ENCODE peak calls at places on chromosomes 3 and 15, in five cellular contexts. L, T, B, M and G are unnamed samples.

GRCh38 chr3:134371542-134372324 is 2.5 kb downstream of the AMOTL2 start:
- DNase-seq in M (no peak), L (no peak), T (peak; percentile 33), B (no peak), G (no peak)

GRCh38 chr3:142444343-142444742 is 3.5 kb downstream of the XRN1 start:
- DNase-seq in M (no peak), L (no peak), T (no peak), B (no peak), G (no peak)

GRCh38 chr3:169044341-169045113 is 619.0 kb downstream of the MECOM start:
- DNase-seq in B (no peak), M (no peak), T (peak; percentile 93), L (no peak), G (no peak)

GRCh38 chr3:71628571-71628970 is 45.0 kb upstream of the FOXP1 start:
- DNase-seq in L (no peak), M (no peak), B (no peak), T (peak; percentile 17), G (no peak)

GRCh38 chr15:39113741-39114140 is 467.1 kb upstream of the THBS1 start:
- DNase-seq in T (no peak), M (no peak), L (no peak), B (no peak), G (no peak)

GRCh38 chr15:40340740-40341400 is at the start of gene CCDC9B:
- DNase-seq in L (peak; percentile 53), B (peak; percentile 67), M (peak; percentile 93), T (peak; percentile 77), G (peak; percentile 67)

GRCh38 chr15:81032818-81033217 is 32.1 kb downstream of the TLNRD1 start:
- DNase-seq in M (no peak), T (no peak), L (no peak), B (no peak), G (no peak)

GRCh38 chr15:66126057-66126855 is 127.3 kb downstream of the MEGF11 start:
- DNase-seq in L (no peak), M (no peak), T (no peak), B (no peak), G (no peak)

GRCh38 chr3:22861426-22861825 is 341.7 kb upstream of the UBE2E2 start:
- DNase-seq in B (no peak), M (no peak), L (no peak), T (no peak), G (no peak)

GRCh38 chr3:36380171-36381031 is at the start of gene STAC:
- DNase-seq in T (no peak), B (no peak), M (no peak), L (peak; percentile 14), G (peak; percentile 41)

GRCh38 chr3:133161666-133162065 is 123.5 kb downstream of the TMEM108 start:
- DNase-seq in M (no peak), L (peak; percentile 90), B (no peak), T (no peak), G (no peak)

GRCh38 chr3:110670407-110670806 is 401.2 kb upstream of the NECTIN3 start:
- DNase-seq in M (no peak), T (no peak), B (no peak), L (no peak), G (no peak)

GRCh38 chr3:98972155-98972554 is 70.7 kb upstream of the DCBLD2 start:
- DNase-seq in L (no peak), M (peak; percentile 12), T (peak; percentile 96), B (no peak), G (no peak)

GRCh38 chr3:126828306-126828705 is 124.3 kb downstream of the CHCHD6 start:
- DNase-seq in L (no peak), M (peak; percentile 56), T (no peak), B (no peak), G (no peak)

GRCh38 chr3:141412087-141412935 is 44.0 kb downstream of the ZBTB38 start:
- DNase-seq in M (peak; percentile 75), T (peak; percentile 97), B (no peak), L (peak; percentile 23), G (no peak)

GRCh38 chr3:25293736-25294135 is 134.3 kb upstream of the RARB start:
- DNase-seq in M (no peak), B (no peak), T (no peak), L (no peak), G (no peak)

GRCh38 chr3:128473180-128473519 is 6.5 kb upstream of the DNAJB8 start:
- DNase-seq in B (no peak), M (no peak), T (no peak), L (no peak), G (no peak)

GRCh38 chr3:147377412-147378185 is 28.7 kb downstream of the ZIC4 start:
- DNase-seq in B (no peak), L (no peak), T (no peak), M (no peak), G (no peak)

GRCh38 chr3:174440350-174440716 is 418.8 kb upstream of the NAALADL2 start:
- DNase-seq in L (peak; percentile 42), T (no peak), M (peak; percentile 17), B (no peak), G (no peak)

GRCh38 chr15:45729146-45729545 is 94.3 kb downstream of the SQOR start:
- DNase-seq in B (no peak), T (no peak), L (no peak), M (no peak), G (no peak)

GRCh38 chr3:179956416-179956830 is 80.3 kb downstream of the PEX5L start:
- DNase-seq in M (no peak), T (no peak), L (no peak), B (no peak), G (no peak)

GRCh38 chr3:11435420-11435819 is 163.2 kb downstream of the ATG7 start:
- DNase-seq in L (no peak), B (no peak), M (no peak), T (no peak), G (no peak)

GRCh38 chr15:71951134-71951533 is 140.8 kb downstream of the NR2E3 start:
- DNase-seq in M (no peak), L (no peak), T (no peak), B (no peak), G (no peak)